ENCODE peak calls at places on chromosome 17, in nine cellular contexts. A, D, M, O, W, U, R, Q and S are unnamed samples.

GRCh38 chr17:44218344-44219125 is 940 bp downstream of the UBTF start:
- DNase-seq in M (peak), O (peak), A (peak), U (peak), W (peak), D (peak), Q (peak), R (peak), S (peak)

GRCh38 chr17:57988301-57989010 is 402 bp upstream of the VEZF1 start:
- DNase-seq in Q (peak), M (peak), D (peak), O (peak), U (peak), R (peak), W (peak), A (peak), S (peak)

GRCh38 chr17:19713901-19714361 is 2.5 kb downstream of the SLC47A2 start:
- DNase-seq in O (no peak), W (peak), U (no peak), R (no peak), Q (no peak), D (no peak), A (no peak), M (peak), S (no peak)

GRCh38 chr17:64503341-64503740 is 2.7 kb downstream of the DDX5 start:
- DNase-seq in R (no peak), D (no peak), Q (no peak), U (no peak), O (no peak), W (no peak), A (no peak), M (no peak), S (no peak)

GRCh38 chr17:57612202-57613071 is 132.7 kb downstream of the CCDC182 start:
- DNase-seq in M (no peak), Q (peak), U (no peak), O (no peak), R (no peak), W (no peak), A (peak), D (no peak), S (peak)

GRCh38 chr17:42194133-42194899 is at the start of gene GHDC:
- DNase-seq in Q (peak), D (peak), A (peak), O (peak), R (peak), W (peak), U (peak), M (peak), S (peak)

GRCh38 chr17:2259769-2260536 is 43.6 kb downstream of the SMG6 start:
- DNase-seq in D (no peak), W (no peak), Q (no peak), M (peak), R (no peak), A (no peak), O (no peak), U (no peak), S (peak)

GRCh38 chr17:2435852-2436251 is 35.0 kb upstream of the MNT start:
- DNase-seq in M (no peak), U (no peak), R (no peak), D (no peak), W (no peak), O (no peak), A (no peak), Q (peak), S (no peak)

GRCh38 chr17:2023692-2024571 is 1.2 kb downstream of the RTN4RL1 start:
- DNase-seq in U (no peak), D (peak), Q (peak), R (no peak), O (no peak), A (peak), W (peak), M (peak), S (peak)

GRCh38 chr17:50204431-50204830 is 3.0 kb upstream of the COL1A1 start:
- DNase-seq in D (no peak), W (no peak), M (no peak), A (no peak), R (no peak), U (no peak), Q (no peak), O (no peak), S (no peak)

GRCh38 chr17:74855323-74855722 is 4.4 kb downstream of the GRIN2C start:
- DNase-seq in R (no peak), D (no peak), M (no peak), U (no peak), A (no peak), O (no peak), Q (no peak), W (no peak), S (no peak)

GRCh38 chr17:72305964-72306551 is 185.2 kb downstream of the SOX9 start:
- DNase-seq in U (no peak), O (peak), W (no peak), Q (no peak), R (no peak), D (no peak), M (no peak), A (no peak), S (no peak)

GRCh38 chr17:76997981-76998531 is 129.9 kb downstream of the MGAT5B start:
- DNase-seq in D (no peak), U (no peak), A (no peak), Q (no peak), O (no peak), W (no peak), M (no peak), R (no peak), S (peak)

GRCh38 chr17:27569257-27569722 is 61.7 kb upstream of the LGALS9 start:
- DNase-seq in R (no peak), D (no peak), W (no peak), O (no peak), Q (peak), M (no peak), U (peak), A (peak), S (peak)

GRCh38 chr17:4449736-4450135 is 16.0 kb downstream of the SPNS3 start:
- DNase-seq in U (no peak), O (no peak), M (no peak), W (no peak), R (peak), D (no peak), A (no peak), Q (no peak), S (no peak)

GRCh38 chr17:32356750-32357149 is 6.8 kb downstream of the ZNF207 start:
- DNase-seq in O (no peak), Q (no peak), D (no peak), A (no peak), M (no peak), W (no peak), U (no peak), R (no peak), S (peak)
- H3K4me3 ChIP-seq in O (peak), Q (no peak), D (no peak), A (no peak), M (no peak), W (no peak), U (no peak), R (no peak), S (no peak)

DNA sequence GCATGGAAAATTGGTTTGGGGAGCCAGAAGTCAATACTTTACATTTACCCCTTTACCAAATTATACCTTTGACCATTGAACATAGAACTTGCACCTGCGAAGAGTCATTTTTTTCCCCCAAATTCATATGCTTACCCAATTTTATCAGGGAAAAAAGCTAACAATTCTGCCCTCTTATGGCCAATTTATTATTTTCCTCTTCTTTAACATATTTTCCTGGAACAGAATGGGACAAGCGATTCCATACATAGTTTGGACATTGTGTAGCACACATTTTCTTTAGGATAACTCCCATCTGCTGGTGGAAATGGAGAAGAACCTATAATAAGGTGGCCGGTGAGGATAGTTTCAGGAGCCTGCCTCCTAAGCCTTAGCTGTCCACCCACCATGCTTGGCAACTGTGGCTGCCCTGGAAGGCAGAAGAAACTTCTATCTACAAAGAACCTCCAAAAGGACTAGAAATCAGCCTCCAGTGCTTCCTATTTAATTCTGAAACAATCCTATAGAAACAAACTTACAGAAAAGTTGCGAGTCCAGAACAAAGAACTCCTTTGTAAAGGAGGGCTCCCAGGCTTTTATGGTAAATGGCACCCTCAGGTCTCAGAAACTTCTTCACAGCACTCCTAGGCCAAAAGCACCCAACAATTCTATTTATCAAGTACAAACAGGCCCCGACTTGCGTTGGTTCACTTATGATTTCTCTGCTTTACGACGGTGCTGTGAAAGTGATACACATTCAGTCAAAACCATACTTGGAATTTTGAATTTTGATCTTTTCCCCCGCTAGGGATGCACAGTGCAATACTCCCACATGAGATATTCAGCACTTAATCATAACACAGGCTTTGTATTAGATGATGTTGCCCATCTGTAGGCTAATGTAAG is 64.1 kb upstream of the CACNG4 start:
- DNase-seq in Q (no peak), R (no peak), D (no peak), O (no peak), A (no peak), W (no peak), M (no peak), U (peak), S (no peak)
- TF ChIP-seq CTCF in Q (peak), R (peak), D (no peak), O (no peak), A (peak), W (no peak), M (no peak), U (no peak), S (no peak)

DNA sequence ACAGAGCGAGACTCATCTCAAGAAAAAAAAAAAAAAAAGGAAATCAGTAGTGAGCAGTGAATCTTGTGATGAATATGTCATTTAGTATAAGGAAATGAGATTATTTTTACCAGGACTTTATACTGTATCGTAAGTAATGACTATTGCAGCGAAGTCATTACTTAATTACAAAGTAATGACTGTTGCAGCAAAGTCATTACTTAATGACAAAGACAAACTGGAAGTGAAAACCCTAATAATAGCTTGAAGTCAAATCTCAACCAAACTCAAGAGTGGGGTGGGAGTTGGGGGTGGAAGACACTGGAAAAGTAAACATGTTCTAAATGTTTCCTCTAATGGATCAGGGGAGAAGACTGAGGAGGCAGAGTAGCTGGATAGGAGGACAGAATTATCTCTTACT is 76.5 kb downstream of the ARHGAP44 start:
- DNase-seq in M (no peak), R (no peak), A (no peak), W (no peak), Q (no peak), D (no peak), O (no peak), U (no peak), S (no peak)
- H3K4me3 ChIP-seq in M (no peak), R (no peak), A (no peak), W (no peak), Q (no peak), D (no peak), O (no peak), U (no peak), S (no peak)

DNA sequence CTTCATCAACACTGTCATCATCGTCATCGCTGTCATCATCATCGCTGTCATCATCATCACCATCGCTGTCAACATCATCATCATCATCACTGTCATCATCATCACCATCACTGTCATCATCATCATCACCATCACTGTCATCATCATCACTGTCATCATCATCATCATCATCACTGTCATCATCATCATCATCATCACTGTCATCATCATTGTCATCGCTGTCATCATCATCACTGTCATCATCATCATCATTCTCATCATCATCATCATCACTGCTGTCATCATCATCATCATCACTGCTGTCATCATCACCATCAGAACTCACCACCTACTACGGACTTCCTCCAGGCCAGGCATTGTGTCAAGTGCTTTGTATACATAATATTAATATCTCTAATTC is 160.6 kb downstream of the AIPL1 start:
- DNase-seq in D (no peak), Q (no peak), A (no peak), U (no peak), R (no peak), W (no peak), O (no peak), M (no peak), S (no peak)
- TF ChIP-seq CTCF in D (no peak), Q (no peak), A (no peak), U (no peak), R (no peak), W (no peak), O (no peak), M (no peak), S (no peak)

GRCh38 chr17:79739148-79740062 is 8.7 kb downstream of the ENPP7 start:
- DNase-seq in Q (no peak), R (no peak), M (no peak), U (no peak), O (no peak), A (no peak), W (no peak), D (no peak), S (no peak)
- H3K4me3 ChIP-seq in Q (no peak), R (no peak), M (no peak), U (no peak), O (no peak), A (no peak), W (no peak), D (no peak), S (no peak)

GRCh38 chr17:48259710-48260291 is 152.2 kb downstream of the SNX11 start:
- DNase-seq in R (no peak), M (no peak), Q (peak), U (peak), O (no peak), W (no peak), A (no peak), D (no peak), S (peak)

GRCh38 chr17:48262982-48263586 is 155.5 kb downstream of the SNX11 start:
- DNase-seq in Q (peak), D (no peak), A (no peak), M (no peak), O (no peak), U (peak), W (no peak), R (no peak), S (peak)

GRCh38 chr17:48258317-48258716 is 150.8 kb downstream of the SNX11 start:
- DNase-seq in R (no peak), O (no peak), M (no peak), W (no peak), Q (no peak), D (no peak), U (no peak), A (no peak), S (no peak)

GRCh38 chr17:48261297-48261880 is 153.8 kb downstream of the SNX11 start:
- DNase-seq in Q (peak), M (no peak), U (no peak), W (no peak), A (no peak), R (no peak), O (no peak), D (no peak), S (peak)
- TF ChIP-seq CTCF in Q (peak), M (peak), U (peak), W (no peak), A (no peak), R (peak), O (peak), D (no peak), S (peak)

DNA sequence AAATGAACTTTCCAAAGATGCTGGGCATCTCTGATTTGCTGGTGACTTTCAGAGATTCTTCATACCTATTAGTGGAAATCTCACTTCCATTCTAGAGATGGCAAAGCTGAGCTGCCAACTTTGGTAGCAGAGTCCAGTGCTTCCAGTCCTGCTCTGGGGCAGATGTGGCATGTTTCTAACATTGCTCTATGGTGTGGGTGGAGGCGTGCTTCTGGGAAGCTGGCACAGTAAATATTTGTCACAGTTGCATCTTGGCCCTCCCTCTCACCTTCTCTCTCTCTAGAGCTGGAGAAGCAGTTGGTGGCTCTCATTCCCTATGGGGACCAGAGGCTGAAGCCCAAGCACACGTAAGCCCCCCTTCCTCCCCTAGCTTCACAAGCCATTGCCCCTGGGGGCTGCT is 1.9 kb downstream of the TMEM106A start:
- DNase-seq in U (no peak), Q (no peak), W (no peak), D (no peak), R (peak), A (peak), M (no peak), O (no peak), S (no peak)
- H3K4me3 ChIP-seq in U (no peak), Q (no peak), W (no peak), D (no peak), R (no peak), A (no peak), M (no peak), O (no peak), S (no peak)

GRCh38 chr17:78058001-78058400 is 70.6 kb downstream of the TMC6 start:
- DNase-seq in D (no peak), M (no peak), O (no peak), Q (no peak), W (no peak), R (no peak), U (no peak), A (no peak), S (no peak)
- TF ChIP-seq CTCF in D (no peak), M (no peak), O (no peak), Q (no peak), W (no peak), R (no peak), U (no peak), A (no peak), S (no peak)

GRCh38 chr17:81000631-81001357 is 9.2 kb downstream of the CHMP6 start:
- DNase-seq in U (no peak), Q (no peak), R (peak), O (no peak), A (no peak), D (no peak), W (no peak), M (no peak), S (no peak)

GRCh38 chr17:81002409-81003361 is 11.0 kb downstream of the CHMP6 start:
- DNase-seq in Q (no peak), U (peak), W (no peak), D (peak), R (peak), A (peak), M (peak), O (peak), S (no peak)

GRCh38 chr17:81000089-81000630 is 8.5 kb downstream of the CHMP6 start:
- DNase-seq in R (no peak), W (no peak), Q (no peak), U (no peak), A (no peak), D (no peak), M (no peak), O (no peak), S (no peak)

GRCh38 chr17:81003711-81004335 is 12.2 kb downstream of the CHMP6 start:
- DNase-seq in U (no peak), W (no peak), D (no peak), Q (no peak), O (no peak), A (no peak), M (no peak), R (no peak), S (no peak)

GRCh38 chr17:81002013-81002384 is 10.4 kb downstream of the CHMP6 start:
- DNase-seq in R (no peak), O (no peak), M (no peak), A (no peak), W (no peak), D (no peak), U (no peak), Q (no peak), S (no peak)
- H3K4me3 ChIP-seq in R (no peak), O (no peak), M (no peak), A (no peak), W (no peak), D (no peak), U (no peak), Q (no peak), S (no peak)